ENCODE peak calls at places on chromosome 5, in six cellular contexts. E is GOT3; V is endothelial cell; J is naive thymus-derived CD8-positive, alpha-beta T cell; P is activated T-cell treated with anti-CD3 and anti-CD28 coated beads for 1 hour; R is left kidney. Z is an unnamed sample.

GRCh38 chr5:4199461-4199860 is 603.8 kb downstream of the IRX1 start:
- DNase-seq in E (no peak), V (no peak), J (no peak), P (no peak), R (no peak), Z (no peak)

GRCh38 chr5:180160215-180160614 is 48.8 kb downstream of the RASGEF1C start:
- DNase-seq in E (no peak), V (no peak), J (no peak), P (no peak), R (no peak), Z (no peak)

GRCh38 chr5:81750308-81751008 is 439 bp downstream of the SSBP2 start:
- DNase-seq in E (no peak), V (peak), J (no peak), P (peak), R (peak), Z (peak)

GRCh38 chr5:132457371-132458225 is 33.0 kb downstream of the IRF1 start:
- DNase-seq in E (peak), V (no peak), J (no peak), P (no peak), R (no peak), Z (no peak)

GRCh38 chr5:102090770-102091169 is 205.3 kb downstream of the SLCO4C1 start:
- DNase-seq in E (no peak), V (peak), J (no peak), P (no peak), R (peak), Z (peak)

GRCh38 chr5:34817558-34818351 is 21.2 kb upstream of the TTC23L start:
- DNase-seq in E (no peak), V (no peak), J (no peak), P (no peak), R (no peak), Z (no peak)

GRCh38 chr5:179765400-179765799 is 28.4 kb upstream of the LTC4S start:
- DNase-seq in E (no peak), V (no peak), J (no peak), P (no peak), R (no peak), Z (no peak)

GRCh38 chr5:98540056-98540455 is 233.4 kb upstream of the RGMB start:
- DNase-seq in E (no peak), V (no peak), J (no peak), P (no peak), R (no peak), Z (no peak)

GRCh38 chr5:145975361-145976066 is 39.1 kb downstream of the SH3RF2 start:
- DNase-seq in E (no peak), V (no peak), J (no peak), P (no peak), R (peak), Z (no peak)

GRCh38 chr5:30505014-30505886 is 688.2 kb upstream of the CDH6 start:
- DNase-seq in E (no peak), V (no peak), J (no peak), P (no peak), R (peak), Z (no peak)

GRCh38 chr5:149679876-149680809 is 50.0 kb upstream of the PPARGC1B start:
- DNase-seq in E (no peak), V (no peak), J (no peak), P (no peak), R (no peak), Z (peak)

GRCh38 chr5:72557147-72557501 is 49.9 kb upstream of the ZNF366 start:
- DNase-seq in E (no peak), V (no peak), J (no peak), P (no peak), R (no peak), Z (no peak)

GRCh38 chr5:109865636-109866035 is 175.9 kb downstream of the MAN2A1 start:
- DNase-seq in E (peak), V (no peak), J (no peak), P (no peak), R (peak), Z (no peak)

GRCh38 chr5:14028188-14028587 is 83.7 kb upstream of the DNAH5 start:
- DNase-seq in E (no peak), V (no peak), J (no peak), P (no peak), R (no peak), Z (no peak)

GRCh38 chr5:143920772-143921171 is 108.8 kb downstream of the HMHB1 start:
- DNase-seq in E (no peak), V (no peak), J (no peak), P (no peak), R (no peak), Z (no peak)

GRCh38 chr5:10652151-10652550 is 88.3 kb downstream of the ANKRD33B start:
- DNase-seq in E (no peak), V (no peak), J (no peak), P (no peak), R (no peak), Z (no peak)

GRCh38 chr5:80656425-80656824 is 1.6 kb upstream of the DHFR start:
- DNase-seq in E (no peak), V (no peak), J (no peak), P (no peak), R (no peak), Z (no peak)

GRCh38 chr5:59496524-59497134 is 396.9 kb downstream of the PDE4D start:
- DNase-seq in E (no peak), V (peak), J (no peak), P (no peak), R (no peak), Z (peak)

GRCh38 chr5:96614110-96614691 is 48.0 kb upstream of the CAST start:
- DNase-seq in E (no peak), V (peak), J (peak), P (peak), R (peak), Z (peak)

GRCh38 chr5:206406-206805 is 11.5 kb downstream of the CCDC127 start:
- DNase-seq in E (no peak), V (no peak), J (no peak), P (no peak), R (no peak), Z (no peak)

GRCh38 chr5:178069909-178070308 is 43.4 kb upstream of the N4BP3 start:
- DNase-seq in E (no peak), V (peak), J (peak), P (peak), R (peak), Z (no peak)

Z was measured in T47D.